ENCODE peak calls at places on chromosomes 2 and 18, in six cellular contexts. E is K562, L is GM23338, V is endothelial cell of umbilical vein, F is H1, S is GM12878. R is an unnamed sample.

GRCh38 chr2:18317017-18317416 is 243.4 kb downstream of the RDH14 start:
- DNase-seq in E (no peak), L (no peak), V (peak), F (no peak), S (no peak), R (no peak)

GRCh38 chr2:230498506-230499107 is 82.6 kb downstream of the SP100 start:
- DNase-seq in E (no peak), L (no peak), V (no peak), F (no peak), S (no peak), R (no peak)

GRCh38 chr2:69308338-69308737 is 78.7 kb downstream of the GFPT1 start:
- DNase-seq in E (no peak), L (no peak), V (no peak), F (no peak), S (no peak), R (no peak)

GRCh38 chr2:159144776-159145614 is 141.5 kb downstream of the WDSUB1 start:
- DNase-seq in E (no peak), L (no peak), V (no peak), F (no peak), S (peak), R (no peak)

GRCh38 chr2:233387225-233387624 is 32.9 kb downstream of the DGKD start:
- DNase-seq in E (no peak), L (no peak), V (no peak), F (no peak), S (no peak), R (no peak)

GRCh38 chr18:9688036-9688741 is 19.9 kb upstream of the RAB31 start:
- DNase-seq in E (peak), L (peak), V (no peak), F (no peak), S (no peak), R (no peak)

GRCh38 chr2:239330836-239331235 is 70.0 kb downstream of the HDAC4 start:
- DNase-seq in E (no peak), L (no peak), V (no peak), F (no peak), S (no peak), R (no peak)

GRCh38 chr18:75340206-75340605 is 87.3 kb downstream of the SMIM21 start:
- DNase-seq in E (no peak), L (no peak), V (no peak), F (no peak), S (no peak), R (no peak)

GRCh38 chr2:3223080-3223923 is 154.3 kb downstream of the EIPR1 start:
- DNase-seq in E (no peak), L (no peak), V (peak), F (no peak), S (peak), R (no peak)

GRCh38 chr18:71850602-71851001 is 693.5 kb downstream of the CBLN2 start:
- DNase-seq in E (no peak), L (no peak), V (no peak), F (no peak), S (no peak), R (no peak)

GRCh38 chr18:71844810-71845209 is 699.3 kb downstream of the CBLN2 start:
- DNase-seq in E (no peak), L (no peak), V (no peak), F (no peak), S (no peak), R (no peak)

DNA sequence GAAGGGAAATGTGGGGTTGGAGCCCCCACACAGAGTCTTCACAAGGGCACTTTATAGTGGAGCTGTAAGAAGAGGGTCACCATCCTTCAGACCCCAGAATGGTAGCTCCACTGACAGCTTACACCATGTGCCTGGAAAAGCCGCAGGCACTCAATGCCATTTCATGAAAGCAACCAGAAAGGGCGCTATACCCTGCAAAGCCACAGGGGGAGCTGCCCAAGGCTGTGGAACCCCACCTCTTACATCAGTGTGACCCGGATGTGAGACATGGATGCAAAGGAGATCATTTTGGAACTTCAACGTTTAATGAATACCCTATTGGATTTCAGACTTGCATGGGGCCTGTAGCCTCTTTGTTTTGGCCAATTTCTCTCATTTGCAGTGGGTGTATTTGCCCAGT is 694.7 kb downstream of the CBLN2 start:
- DNase-seq in E (no peak), L (peak), V (no peak), F (no peak), S (no peak), R (no peak)
- TF ChIP-seq POLR2AphosphoS5 in E (no peak), L (no peak), V (no peak), F (no peak), S (no peak), R (no peak)

GRCh38 chr2:28746504-28747111 is 5.0 kb upstream of the PPP1CB start:
- DNase-seq in E (no peak), L (no peak), V (no peak), F (no peak), S (no peak), R (no peak)

GRCh38 chr2:28750316-28751101 is 1.1 kb upstream of the PPP1CB start:
- DNase-seq in E (peak), L (no peak), V (peak), F (no peak), S (no peak), R (no peak)

GRCh38 chr2:28745225-28745624 is 6.4 kb upstream of the PPP1CB start:
- DNase-seq in E (no peak), L (no peak), V (no peak), F (no peak), S (no peak), R (no peak)

GRCh38 chr2:28747714-28748113 is 3.9 kb upstream of the PPP1CB start:
- DNase-seq in E (no peak), L (no peak), V (no peak), F (no peak), S (no peak), R (no peak)

DNA sequence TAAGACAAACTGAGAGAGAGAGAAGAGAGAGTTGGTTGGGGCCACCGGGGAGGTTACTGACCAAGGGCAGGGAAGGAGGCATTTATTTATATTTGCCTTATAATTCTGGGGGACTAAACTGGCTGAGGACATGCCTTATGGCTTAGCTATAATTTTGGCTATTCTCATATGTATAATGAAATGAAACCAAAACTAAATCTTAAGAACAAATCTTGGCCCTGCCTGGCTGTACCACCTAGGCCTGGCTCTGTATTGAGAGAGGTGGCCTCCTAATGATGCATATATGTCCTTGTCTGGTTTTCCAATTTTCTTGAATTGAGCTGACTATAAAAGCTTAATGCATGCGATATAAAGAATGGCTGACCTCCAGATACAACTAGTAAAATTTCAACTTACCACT is 3.5 kb upstream of the PPP1CB start:
- DNase-seq in E (no peak), L (no peak), V (no peak), F (no peak), S (no peak), R (no peak)
- TF ChIP-seq EZH2 in E (no peak), L (no peak), V (no peak), F (no peak), S (no peak), R (no peak)

GRCh38 chr2:135009339-135009738 is 37.9 kb downstream of the MAP3K19 start:
- DNase-seq in E (no peak), L (no peak), V (no peak), F (no peak), S (no peak), R (no peak)

GRCh38 chr2:135005753-135006152 is 41.5 kb downstream of the MAP3K19 start:
- DNase-seq in E (no peak), L (peak), V (no peak), F (no peak), S (no peak), R (no peak)

GRCh38 chr2:134999536-134999935 is 47.7 kb downstream of the MAP3K19 start:
- DNase-seq in E (no peak), L (no peak), V (no peak), F (no peak), S (no peak), R (no peak)

GRCh38 chr2:135002836-135003235 is 44.4 kb downstream of the MAP3K19 start:
- DNase-seq in E (no peak), L (no peak), V (no peak), F (no peak), S (no peak), R (no peak)

DNA sequence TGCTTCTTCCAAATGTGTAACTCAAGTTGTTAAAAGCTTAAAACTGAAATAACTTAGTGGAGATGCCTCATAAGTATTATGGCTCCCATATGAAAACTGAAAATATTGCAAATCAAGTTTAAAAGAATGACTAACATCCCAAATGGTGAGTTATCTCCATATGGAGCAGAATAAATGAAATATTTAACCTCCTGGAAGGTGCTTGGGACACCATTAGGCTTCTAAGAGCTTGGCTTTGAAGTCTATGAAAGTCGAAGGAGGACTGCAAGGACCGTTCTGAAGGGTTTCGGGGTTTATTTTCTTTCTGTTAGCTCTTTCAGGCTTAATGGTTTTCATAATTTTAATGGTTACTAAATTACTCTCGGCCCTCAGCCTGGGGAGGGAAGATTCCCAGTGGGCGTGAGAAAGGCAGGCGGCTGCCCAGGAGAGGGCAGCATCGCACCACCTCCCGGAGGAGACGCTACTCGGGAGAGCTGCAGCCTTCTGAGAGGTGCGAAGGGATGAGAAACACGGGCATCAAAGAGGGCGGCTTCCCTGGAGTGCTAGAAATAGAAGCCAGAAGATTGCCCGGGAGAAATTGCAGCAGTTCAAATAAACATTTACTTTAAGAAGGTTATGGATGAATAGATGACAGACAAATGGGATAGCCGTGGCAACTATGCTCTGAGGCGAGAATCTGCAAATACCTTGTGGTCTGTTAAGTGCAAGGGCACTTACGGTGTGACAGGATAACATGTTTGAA is 43.1 kb downstream of the MAP3K19 start:
- DNase-seq in E (peak), L (peak), V (peak), F (peak), S (peak), R (peak)
- TF ChIP-seq POLR2AphosphoS5 in E (no peak), L (no peak), V (no peak), F (no peak), S (no peak), R (no peak)

GRCh38 chr2:72150157-72150960 is 2.7 kb upstream of the CYP26B1 start:
- DNase-seq in E (peak), L (peak), V (peak), F (no peak), S (peak), R (peak)
- TF ChIP-seq EZH2 in E (no peak), L (peak), V (no peak), F (peak), S (peak), R (no peak)

GRCh38 chr2:219418155-219418569 is at the start of gene DES:
- DNase-seq in E (no peak), L (peak), V (no peak), F (no peak), S (no peak), R (no peak)
- TF ChIP-seq POLR2AphosphoS5 in E (no peak), L (no peak), V (no peak), F (no peak), S (no peak), R (no peak)

GRCh38 chr18:499351-500229 is 911 bp downstream of the COLEC12 start:
- DNase-seq in E (no peak), L (peak), V (peak), F (no peak), S (no peak), R (no peak)
- TF ChIP-seq EZH2 in E (no peak), L (peak), V (peak), F (peak), S (no peak), R (no peak)